ENCODE peak calls at places on chromosomes 4 and X, in four cellular contexts. J is trophoblast cell, I is neuronal stem cell, V is H1. D is an unnamed sample.
A peak's percentile ranks its signal among the peaks of the same experiment; 100 is the strongest.

GRCh38 chr4:23516719-23517118 is 373.1 kb downstream of the PPARGC1A start:
- DNase-seq in J (no peak), I (no peak), V (no peak), D (no peak)

GRCh38 chrX:1558761-1559468 is 21.9 kb upstream of the P2RY8 start:
- DNase-seq in J (no peak), I (no peak), V (no peak), D (no peak)

GRCh38 chr4:17313194-17313593 is 198.7 kb downstream of the QDPR start:
- DNase-seq in J (peak; percentile 58), I (no peak), V (no peak), D (no peak)

GRCh38 chr4:20284990-20285389 is 33.3 kb downstream of the SLIT2 start:
- DNase-seq in J (peak; percentile 76), I (no peak), V (no peak), D (peak; percentile 24)

GRCh38 chrX:1598876-1599790 is 7.7 kb downstream of the AKAP17A start:
- DNase-seq in J (no peak), I (no peak), V (no peak), D (no peak)

GRCh38 chr4:80213117-80213815 is 16.0 kb downstream of the PRDM8 start:
- DNase-seq in J (peak; percentile 49), I (no peak), V (no peak), D (peak; percentile 50)

GRCh38 chr4:179328627-179329026 is 1886.4 kb upstream of the AGA start:
- DNase-seq in J (no peak), I (no peak), V (no peak), D (no peak)

GRCh38 chr4:13540446-13541175 is 3.7 kb downstream of the NKX3-2 start:
- DNase-seq in J (no peak), I (no peak), V (no peak), D (no peak)

GRCh38 chrX:85108165-85108564 is 104.5 kb downstream of the APOOL start:
- DNase-seq in J (no peak), I (no peak), V (no peak), D (no peak)

GRCh38 chrX:41384041-41384705 is 50.2 kb downstream of the DDX3X start:
- DNase-seq in J (peak; percentile 75), I (no peak), V (no peak), D (peak; percentile 82)

GRCh38 chrX:29295987-29296680 is 708.9 kb downstream of the IL1RAPL1 start:
- DNase-seq in J (no peak), I (no peak), V (no peak), D (peak; percentile 1)

GRCh38 chrX:97882306-97882705 is 998.6 kb downstream of the RPA4 start:
- DNase-seq in J (peak; percentile 18), I (no peak), V (no peak), D (no peak)

GRCh38 chr4:82268050-82268825 is 105.6 kb downstream of the HNRNPD start:
- DNase-seq in J (peak; percentile 77), I (peak; percentile 60), V (no peak), D (peak; percentile 60)

GRCh38 chr4:169158046-169158445 is 112.7 kb downstream of the SH3RF1 start:
- DNase-seq in J (no peak), I (no peak), V (no peak), D (no peak)

GRCh38 chrX:149498767-149499166 is 6.3 kb downstream of the IDS start:
- DNase-seq in J (no peak), I (no peak), V (no peak), D (no peak)

GRCh38 chrX:110267874-110268273 is 50.0 kb downstream of the AMMECR1 start:
- DNase-seq in J (no peak), I (no peak), V (no peak), D (no peak)

GRCh38 chr4:123104275-123104674 is 181.9 kb upstream of the NUDT6 start:
- DNase-seq in J (no peak), I (no peak), V (no peak), D (no peak)

GRCh38 chr4:140253556-140254027 is 99.6 kb upstream of the MAML3 start:
- DNase-seq in J (no peak), I (no peak), V (no peak), D (no peak)

GRCh38 chr4:11428701-11429571 is at the start of gene HS3ST1:
- DNase-seq in J (peak; percentile 91), I (peak; percentile 64), V (peak; percentile 68), D (peak; percentile 51)

GRCh38 chr4:105808459-105809041 is 86.7 kb upstream of the NPNT start:
- DNase-seq in J (peak; percentile 78), I (no peak), V (no peak), D (peak; percentile 76)

GRCh38 chrX:118974088-118974907 is at the start of gene LONRF3:
- DNase-seq in J (peak; percentile 33), I (no peak), V (no peak), D (peak; percentile 30)

GRCh38 chr4:154024097-154024496 is 235.2 kb upstream of the SFRP2 start:
- DNase-seq in J (no peak), I (no peak), V (no peak), D (no peak)

GRCh38 chr4:10656420-10656819 is 28.1 kb downstream of the CLNK start:
- DNase-seq in J (peak; percentile 30), I (no peak), V (no peak), D (no peak)

GRCh38 chr4:14178421-14178820 is 550.9 kb upstream of the BOD1L1 start:
- DNase-seq in J (no peak), I (no peak), V (no peak), D (peak; percentile 12)

GRCh38 chr4:24527371-24527770 is 57.0 kb downstream of the DHX15 start:
- DNase-seq in J (peak; percentile 66), I (no peak), V (no peak), D (peak; percentile 58)

GRCh38 chr4:147714575-147715401 is 17.1 kb upstream of the ARHGAP10 start:
- DNase-seq in J (peak; percentile 95), I (no peak), V (no peak), D (peak; percentile 79)

GRCh38 chr4:163878336-163879121 is 384.0 kb downstream of the TMA16 start:
- DNase-seq in J (no peak), I (no peak), V (no peak), D (no peak)

GRCh38 chr4:140372607-140373327 is 679 bp upstream of the SCOC start:
- DNase-seq in J (peak; percentile 32), I (no peak), V (no peak), D (peak; percentile 41)

GRCh38 chr4:89316187-89316586 is 8.6 kb upstream of the GPRIN3 start:
- DNase-seq in J (no peak), I (no peak), V (no peak), D (peak; percentile 48)

GRCh38 chr4:167234388-167234881 is at the start of gene SPOCK3:
- DNase-seq in J (peak; percentile 18), I (peak; percentile 48), V (peak; percentile 17), D (peak; percentile 44)

GRCh38 chr4:167232805-167233522 is 1.3 kb downstream of the SPOCK3 start:
- DNase-seq in J (no peak), I (peak; percentile 9), V (no peak), D (no peak)

GRCh38 chr4:167238226-167238625 is 3.9 kb upstream of the SPOCK3 start:
- DNase-seq in J (peak; percentile 13), I (no peak), V (no peak), D (no peak)

GRCh38 chr4:167230744-167231143 is 3.5 kb downstream of the SPOCK3 start:
- DNase-seq in J (no peak), I (no peak), V (no peak), D (no peak)

DNA sequence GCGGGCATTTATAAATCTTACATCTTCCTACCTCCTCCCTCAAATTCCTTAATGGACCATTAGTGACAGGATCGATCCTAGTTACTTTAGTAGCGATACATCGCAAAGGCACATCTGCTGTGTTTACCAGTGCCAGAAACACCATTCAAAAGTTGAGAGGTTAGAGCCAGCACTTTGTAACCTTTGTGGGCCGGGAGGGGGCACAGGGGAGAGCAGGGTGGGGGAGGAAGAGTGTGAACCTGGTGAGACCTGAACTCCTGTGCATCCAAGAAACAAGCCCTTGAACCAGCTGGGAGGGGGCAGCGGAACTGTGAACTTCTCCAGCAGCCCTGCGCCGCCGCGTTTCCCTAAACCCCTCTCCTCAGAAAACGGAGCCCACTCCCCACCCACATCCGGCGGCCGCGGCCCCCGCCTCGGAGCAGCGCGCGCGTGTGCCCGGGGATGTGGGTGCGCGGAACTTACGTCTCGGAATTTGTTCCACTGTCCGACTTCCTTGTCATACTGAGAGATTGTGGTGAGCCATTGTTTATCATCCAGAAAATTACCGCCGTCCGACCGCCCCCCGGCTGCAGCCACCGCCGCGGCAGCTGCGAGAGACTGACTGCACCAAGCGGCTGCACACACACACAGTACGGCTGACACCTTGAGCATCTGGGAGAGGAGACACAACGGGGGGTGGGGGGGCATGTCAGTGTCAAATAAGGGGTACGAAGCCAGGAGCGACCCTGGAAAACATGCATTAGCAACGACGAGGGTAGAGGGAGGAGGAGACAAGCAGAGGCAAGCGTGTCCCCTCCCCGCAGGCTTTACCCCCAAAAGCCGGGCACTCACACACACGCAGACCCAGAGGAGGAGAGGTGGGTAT is 539 bp downstream of the SPOCK3 start:
- DNase-seq in J (no peak), I (peak; percentile 32), V (no peak), D (peak; percentile 26)
- H4K91ac ChIP-seq in J (no peak overlapping the region), I (no peak overlapping the region), V (no peak overlapping the region), D (no peak overlapping the region)

DNA sequence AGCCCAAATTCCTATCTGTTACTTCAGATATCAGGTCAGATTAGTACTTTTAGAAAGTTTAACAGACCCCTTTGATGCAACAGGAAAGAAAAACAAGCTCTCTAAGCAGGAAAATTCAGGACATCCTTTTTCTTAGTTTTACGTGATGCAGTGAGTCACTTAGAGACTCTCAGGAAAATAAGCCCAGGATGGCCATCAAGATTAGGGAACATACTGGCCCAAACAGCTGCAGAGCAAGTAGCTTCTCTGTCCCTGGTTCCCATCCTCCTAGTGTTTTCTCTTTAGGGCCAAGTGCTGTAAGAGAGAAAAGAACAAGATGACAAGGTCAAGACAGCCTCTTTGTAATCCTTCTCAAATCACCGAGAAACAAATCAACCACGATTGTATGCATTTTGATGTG is 219.1 kb downstream of the ZNF674 start:
- DNase-seq in J (peak; percentile 4), I (no peak), V (no peak), D (peak; percentile 38)
- H2BK12ac ChIP-seq in J (no peak overlapping the region), I (no peak overlapping the region), V (peak overlapping the region; percentile 94), D (no peak overlapping the region)

GRCh38 chr4:2402053-2402452 is 16.4 kb downstream of the ZFYVE28 start:
- DNase-seq in J (peak; percentile 37), I (peak; percentile 67), V (peak; percentile 74), D (peak; percentile 58)
- H3K4me3 ChIP-seq in J (no peak overlapping the region), I (peak overlapping the region; percentile 14), V (peak overlapping the region; percentile 44), D (peak overlapping the region; percentile 67)

GRCh38 chr4:77035153-77035552 is 40.6 kb downstream of the CCNI start:
- DNase-seq in J (no peak), I (no peak), V (no peak), D (no peak)
- H4K91ac ChIP-seq in J (no peak overlapping the region), I (no peak overlapping the region), V (no peak overlapping the region), D (no peak overlapping the region)